ENCODE peak calls at places on chromosomes 16 and 17, in ten cellular contexts. One of them, this sample, is unnamed.

GRCh38 chr17:37220609-37220953 is 155.2 kb upstream of the C17orf78 start:
- DNase-seq in AG04450: peak; percentile 16
- DNase-seq in Karpas-422: peak; percentile 73
- DNase-seq in tibial nerve: no peak
- DNase-seq in cardiac muscle cell: peak; percentile 52
- DNase-seq in transverse colon: peak; percentile 9
- DNase-seq in ovary: no peak
- DNase-seq in left ventricle myocardium inferior: no peak
- DNase-seq in psoas muscle: no peak
- DNase-seq in prostate gland: no peak
- DNase-seq in this sample: no peak

GRCh38 chr17:10337136-10337535 is 35.7 kb downstream of the MYH13 start:
- DNase-seq in AG04450: no peak
- DNase-seq in Karpas-422: no peak
- DNase-seq in tibial nerve: no peak
- DNase-seq in cardiac muscle cell: no peak
- DNase-seq in transverse colon: no peak
- DNase-seq in ovary: no peak
- DNase-seq in left ventricle myocardium inferior: no peak
- DNase-seq in psoas muscle: no peak
- DNase-seq in prostate gland: no peak
- DNase-seq in this sample: no peak

GRCh38 chr16:66278604-66279262 is 87.8 kb upstream of the CDH5 start:
- DNase-seq in AG04450: no peak
- DNase-seq in Karpas-422: no peak
- DNase-seq in tibial nerve: no peak
- DNase-seq in cardiac muscle cell: no peak
- DNase-seq in transverse colon: no peak
- DNase-seq in ovary: no peak
- DNase-seq in left ventricle myocardium inferior: no peak
- DNase-seq in psoas muscle: no peak
- DNase-seq in prostate gland: no peak
- DNase-seq in this sample: no peak

GRCh38 chr17:83161298-83162034 is 82.1 kb downstream of the METRNL start:
- DNase-seq in AG04450: peak; percentile 72
- DNase-seq in Karpas-422: no peak
- DNase-seq in tibial nerve: peak; percentile 4
- DNase-seq in cardiac muscle cell: peak; percentile 6
- DNase-seq in transverse colon: no peak
- DNase-seq in ovary: peak; percentile 65
- DNase-seq in left ventricle myocardium inferior: no peak
- DNase-seq in psoas muscle: no peak
- DNase-seq in prostate gland: peak; percentile 4
- DNase-seq in this sample: peak; percentile 13

GRCh38 chr16:89043636-89044393 is 49.8 kb upstream of the ACSF3 start:
- DNase-seq in AG04450: no peak
- DNase-seq in Karpas-422: no peak
- DNase-seq in tibial nerve: no peak
- DNase-seq in cardiac muscle cell: no peak
- DNase-seq in transverse colon: no peak
- DNase-seq in ovary: no peak
- DNase-seq in left ventricle myocardium inferior: no peak
- DNase-seq in psoas muscle: no peak
- DNase-seq in prostate gland: no peak
- DNase-seq in this sample: no peak

GRCh38 chr17:41772586-41773189 is 13.8 kb downstream of the JUP start:
- DNase-seq in AG04450: no peak
- DNase-seq in Karpas-422: no peak
- DNase-seq in tibial nerve: no peak
- DNase-seq in cardiac muscle cell: no peak
- DNase-seq in transverse colon: peak; percentile 58
- DNase-seq in ovary: no peak
- DNase-seq in left ventricle myocardium inferior: no peak
- DNase-seq in psoas muscle: no peak
- DNase-seq in prostate gland: no peak
- DNase-seq in this sample: no peak

GRCh38 chr16:58499092-58499511 is 841 bp upstream of the NDRG4 start:
- DNase-seq in AG04450: no peak
- DNase-seq in Karpas-422: no peak
- DNase-seq in tibial nerve: no peak
- DNase-seq in cardiac muscle cell: no peak
- DNase-seq in transverse colon: no peak
- DNase-seq in ovary: peak; percentile 23
- DNase-seq in left ventricle myocardium inferior: no peak
- DNase-seq in psoas muscle: no peak
- DNase-seq in prostate gland: no peak
- DNase-seq in this sample: no peak

GRCh38 chr17:65535777-65536572 is 25.5 kb downstream of the AXIN2 start:
- DNase-seq in AG04450: no peak
- DNase-seq in Karpas-422: no peak
- DNase-seq in tibial nerve: no peak
- DNase-seq in cardiac muscle cell: no peak
- DNase-seq in transverse colon: no peak
- DNase-seq in ovary: no peak
- DNase-seq in left ventricle myocardium inferior: no peak
- DNase-seq in psoas muscle: no peak
- DNase-seq in prostate gland: no peak
- DNase-seq in this sample: no peak

GRCh38 chr16:85686912-85687591 is 1.7 kb downstream of the GINS2 start:
- DNase-seq in AG04450: no peak
- DNase-seq in Karpas-422: no peak
- DNase-seq in tibial nerve: no peak
- DNase-seq in cardiac muscle cell: no peak
- DNase-seq in transverse colon: peak; percentile 67
- DNase-seq in ovary: no peak
- DNase-seq in left ventricle myocardium inferior: no peak
- DNase-seq in psoas muscle: no peak
- DNase-seq in prostate gland: no peak
- DNase-seq in this sample: no peak

GRCh38 chr17:29070795-29071194 is 27.9 kb downstream of the PIPOX start:
- DNase-seq in AG04450: no peak
- DNase-seq in Karpas-422: no peak
- DNase-seq in tibial nerve: no peak
- DNase-seq in cardiac muscle cell: no peak
- DNase-seq in transverse colon: no peak
- DNase-seq in ovary: no peak
- DNase-seq in left ventricle myocardium inferior: no peak
- DNase-seq in psoas muscle: no peak
- DNase-seq in prostate gland: no peak
- DNase-seq in this sample: no peak

GRCh38 chr16:84482951-84483881 is 21.2 kb downstream of the MEAK7 start:
- DNase-seq in AG04450: no peak
- DNase-seq in Karpas-422: no peak
- DNase-seq in tibial nerve: no peak
- DNase-seq in cardiac muscle cell: no peak
- DNase-seq in transverse colon: no peak
- DNase-seq in ovary: peak; percentile 28
- DNase-seq in left ventricle myocardium inferior: no peak
- DNase-seq in psoas muscle: no peak
- DNase-seq in prostate gland: no peak
- DNase-seq in this sample: no peak

DNA sequence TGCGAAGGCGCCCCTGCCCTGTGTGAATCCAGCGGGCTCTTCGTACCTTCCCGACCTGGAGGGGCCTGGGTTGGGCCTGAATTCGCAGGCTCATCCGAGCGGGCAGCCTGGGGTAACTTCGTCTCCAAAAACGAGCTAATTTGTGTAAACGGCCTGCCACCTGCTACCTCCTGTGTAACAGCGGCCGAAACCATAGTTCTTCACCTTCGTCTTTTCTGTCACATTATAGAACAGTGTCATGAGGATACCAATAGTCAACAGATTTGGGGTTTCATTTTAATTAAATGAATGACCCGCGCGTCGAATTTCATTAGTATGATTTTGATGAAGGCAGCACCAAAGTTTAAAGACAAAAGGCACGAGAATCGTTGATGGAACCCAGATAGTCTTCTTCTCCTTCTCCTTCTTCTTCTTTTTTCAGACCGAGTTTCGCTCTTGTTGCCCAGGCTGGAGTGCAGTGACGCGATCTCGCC is 469 bp upstream of the CENPV start:
- DNase-seq in AG04450: no peak
- DNase-seq in Karpas-422: no peak
- DNase-seq in tibial nerve: no peak
- DNase-seq in cardiac muscle cell: no peak
- DNase-seq in transverse colon: no peak
- DNase-seq in ovary: no peak
- DNase-seq in left ventricle myocardium inferior: no peak
- DNase-seq in psoas muscle: no peak
- DNase-seq in prostate gland: no peak
- DNase-seq in this sample: no peak
- H3K4me3 ChIP-seq in AG04450: peak overlapping the region; percentile 59
- H3K4me3 ChIP-seq in Karpas-422: peak overlapping the region; percentile 64
- H3K4me3 ChIP-seq in tibial nerve: peak overlapping the region; percentile 49
- H3K4me3 ChIP-seq in cardiac muscle cell: peak overlapping the region; percentile 78
- H3K4me3 ChIP-seq in transverse colon: peak overlapping the region; percentile 79
- H3K4me3 ChIP-seq in ovary: peak overlapping the region; percentile 84
- H3K4me3 ChIP-seq in left ventricle myocardium inferior: peak overlapping the region; percentile 80
- H3K4me3 ChIP-seq in psoas muscle: peak overlapping the region; percentile 91
- H3K4me3 ChIP-seq in prostate gland: peak overlapping the region; percentile 63
- H3K4me3 ChIP-seq in this sample: peak overlapping the region; percentile 56

DNA sequence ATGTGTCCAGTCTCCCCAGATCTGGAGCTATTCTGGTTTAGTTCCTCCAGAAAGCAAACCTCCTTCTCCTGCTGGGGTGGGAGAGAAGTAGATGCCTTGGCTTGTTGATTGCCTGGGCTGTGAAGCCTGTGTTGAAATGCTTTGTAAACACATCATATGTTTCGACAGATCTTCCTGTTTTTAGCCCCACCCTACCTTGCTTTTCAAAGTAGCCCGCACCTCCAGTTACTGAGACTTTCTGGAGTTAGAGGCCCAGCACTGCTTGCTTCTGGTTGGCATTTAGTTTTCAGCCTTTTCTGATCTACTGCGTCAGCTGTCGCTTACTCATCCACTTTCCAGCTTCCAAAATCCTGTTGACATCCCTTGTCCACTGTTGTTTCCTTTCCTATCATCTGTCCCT is 17.9 kb upstream of the NDEL1 start:
- DNase-seq in AG04450: no peak
- DNase-seq in Karpas-422: no peak
- DNase-seq in tibial nerve: no peak
- DNase-seq in cardiac muscle cell: no peak
- DNase-seq in transverse colon: no peak
- DNase-seq in ovary: no peak
- DNase-seq in left ventricle myocardium inferior: no peak
- DNase-seq in psoas muscle: no peak
- DNase-seq in prostate gland: no peak
- DNase-seq in this sample: no peak
- H3K27ac ChIP-seq in AG04450: no peak overlapping the region
- H3K27ac ChIP-seq in Karpas-422: no peak overlapping the region
- H3K27ac ChIP-seq in tibial nerve: no peak overlapping the region
- H3K27ac ChIP-seq in cardiac muscle cell: no peak overlapping the region
- H3K27ac ChIP-seq in transverse colon: no peak overlapping the region
- H3K27ac ChIP-seq in ovary: no peak overlapping the region
- H3K27ac ChIP-seq in left ventricle myocardium inferior: no peak overlapping the region
- H3K27ac ChIP-seq in psoas muscle: no peak overlapping the region
- H3K27ac ChIP-seq in prostate gland: no peak overlapping the region
- H3K27ac ChIP-seq in this sample: no peak overlapping the region

GRCh38 chr16:20880867-20881866 is 19.0 kb downstream of the DCUN1D3 start:
- DNase-seq in AG04450: no peak
- DNase-seq in Karpas-422: no peak
- DNase-seq in tibial nerve: no peak
- DNase-seq in cardiac muscle cell: no peak
- DNase-seq in transverse colon: no peak
- DNase-seq in ovary: no peak
- DNase-seq in left ventricle myocardium inferior: no peak
- DNase-seq in psoas muscle: no peak
- DNase-seq in prostate gland: no peak
- DNase-seq in this sample: no peak

GRCh38 chr16:20887207-20887606 is 13.0 kb downstream of the DCUN1D3 start:
- DNase-seq in AG04450: no peak
- DNase-seq in Karpas-422: no peak
- DNase-seq in tibial nerve: no peak
- DNase-seq in cardiac muscle cell: no peak
- DNase-seq in transverse colon: no peak
- DNase-seq in ovary: no peak
- DNase-seq in left ventricle myocardium inferior: no peak
- DNase-seq in psoas muscle: no peak
- DNase-seq in prostate gland: no peak
- DNase-seq in this sample: no peak

GRCh38 chr16:20884240-20884556 is 16.0 kb downstream of the DCUN1D3 start:
- DNase-seq in AG04450: peak; percentile 60
- DNase-seq in Karpas-422: no peak
- DNase-seq in tibial nerve: no peak
- DNase-seq in cardiac muscle cell: peak; percentile 85
- DNase-seq in transverse colon: peak; percentile 24
- DNase-seq in ovary: no peak
- DNase-seq in left ventricle myocardium inferior: no peak
- DNase-seq in psoas muscle: no peak
- DNase-seq in prostate gland: no peak
- DNase-seq in this sample: no peak

GRCh38 chr16:20886320-20886719 is 13.8 kb downstream of the DCUN1D3 start:
- DNase-seq in AG04450: no peak
- DNase-seq in Karpas-422: no peak
- DNase-seq in tibial nerve: no peak
- DNase-seq in cardiac muscle cell: no peak
- DNase-seq in transverse colon: no peak
- DNase-seq in ovary: no peak
- DNase-seq in left ventricle myocardium inferior: no peak
- DNase-seq in psoas muscle: no peak
- DNase-seq in prostate gland: no peak
- DNase-seq in this sample: no peak

GRCh38 chr16:20883554-20884239 is 16.5 kb downstream of the DCUN1D3 start:
- DNase-seq in AG04450: no peak
- DNase-seq in Karpas-422: no peak
- DNase-seq in tibial nerve: no peak
- DNase-seq in cardiac muscle cell: peak; percentile 83
- DNase-seq in transverse colon: no peak
- DNase-seq in ovary: no peak
- DNase-seq in left ventricle myocardium inferior: no peak
- DNase-seq in psoas muscle: no peak
- DNase-seq in prostate gland: no peak
- DNase-seq in this sample: no peak
- H3K4me3 ChIP-seq in AG04450: no peak overlapping the region
- H3K4me3 ChIP-seq in Karpas-422: no peak overlapping the region
- H3K4me3 ChIP-seq in tibial nerve: no peak overlapping the region
- H3K4me3 ChIP-seq in cardiac muscle cell: no peak overlapping the region
- H3K4me3 ChIP-seq in transverse colon: no peak overlapping the region
- H3K4me3 ChIP-seq in ovary: no peak overlapping the region
- H3K4me3 ChIP-seq in left ventricle myocardium inferior: no peak overlapping the region
- H3K4me3 ChIP-seq in psoas muscle: no peak overlapping the region
- H3K4me3 ChIP-seq in prostate gland: no peak overlapping the region
- H3K4me3 ChIP-seq in this sample: no peak overlapping the region

DNA sequence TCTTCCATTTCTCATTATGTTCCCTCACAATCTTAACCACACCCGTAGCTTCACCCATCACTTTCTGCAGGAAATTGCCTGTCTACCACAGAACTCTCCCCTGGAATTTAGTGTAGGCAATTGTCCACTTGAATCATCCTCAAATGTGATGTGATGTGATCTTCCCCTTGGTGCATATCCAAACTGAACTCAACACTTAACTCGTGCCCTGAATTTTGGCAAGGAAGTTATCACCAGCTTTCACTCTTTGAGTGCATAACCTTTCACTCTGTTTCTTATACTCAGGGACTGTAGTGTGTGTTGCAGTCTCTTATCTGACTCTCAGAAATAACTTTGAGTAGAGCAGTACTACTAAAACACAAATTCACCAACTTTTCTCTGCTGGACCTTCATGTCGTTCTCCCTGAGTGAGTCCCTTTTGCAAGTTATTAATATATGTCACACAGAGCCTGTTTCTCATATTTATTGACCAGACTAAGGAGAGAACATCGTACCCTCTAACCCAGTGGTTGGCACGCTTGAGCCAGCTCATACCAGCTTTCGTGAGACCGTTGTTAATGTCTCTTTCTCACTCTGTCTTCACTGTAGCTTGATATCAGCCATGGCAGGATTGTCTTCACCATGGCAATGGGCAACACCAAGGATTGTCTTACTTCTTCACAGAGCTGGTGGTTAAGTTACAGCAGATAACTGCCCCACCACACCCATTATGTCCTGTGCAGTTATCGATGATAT is 558.9 kb upstream of the HSBP1 start:
- DNase-seq in AG04450: no peak
- DNase-seq in Karpas-422: no peak
- DNase-seq in tibial nerve: no peak
- DNase-seq in cardiac muscle cell: peak; percentile 39
- DNase-seq in transverse colon: no peak
- DNase-seq in ovary: no peak
- DNase-seq in left ventricle myocardium inferior: no peak
- DNase-seq in psoas muscle: no peak
- DNase-seq in prostate gland: no peak
- DNase-seq in this sample: no peak
- H3K27ac ChIP-seq in AG04450: no peak overlapping the region
- H3K27ac ChIP-seq in Karpas-422: no peak overlapping the region
- H3K27ac ChIP-seq in tibial nerve: peak overlapping the region; percentile 38
- H3K27ac ChIP-seq in cardiac muscle cell: no peak overlapping the region
- H3K27ac ChIP-seq in transverse colon: no peak overlapping the region
- H3K27ac ChIP-seq in ovary: no peak overlapping the region
- H3K27ac ChIP-seq in left ventricle myocardium inferior: peak overlapping the region; percentile 75
- H3K27ac ChIP-seq in psoas muscle: no peak overlapping the region
- H3K27ac ChIP-seq in prostate gland: no peak overlapping the region
- H3K27ac ChIP-seq in this sample: no peak overlapping the region

This sample was measured in gastrocnemius medialis.